ENCODE peak calls at places on chromosomes 11 and 22, in five cellular contexts. One of them, this sample, is unnamed.

GRCh38 chr22:31628969-31629723 is 32.9 kb downstream of the PISD start:
- DNase-seq in pancreas: no peak
- DNase-seq in psoas muscle: no peak
- DNase-seq in tibial nerve: no peak
- DNase-seq in heart left ventricle: no peak
- DNase-seq in this sample: no peak

GRCh38 chr11:131943296-131943695 is 572.9 kb downstream of the NTM start:
- DNase-seq in pancreas: no peak
- DNase-seq in psoas muscle: no peak
- DNase-seq in tibial nerve: no peak
- DNase-seq in heart left ventricle: no peak
- DNase-seq in this sample: no peak

GRCh38 chr11:118341749-118342489 is 586 bp downstream of the CD3D start:
- DNase-seq in pancreas: no peak
- DNase-seq in psoas muscle: no peak
- DNase-seq in tibial nerve: no peak
- DNase-seq in heart left ventricle: no peak
- DNase-seq in this sample: no peak

GRCh38 chr11:1732421-1733008 is 17.9 kb downstream of the IFITM10 start:
- DNase-seq in pancreas: no peak
- DNase-seq in psoas muscle: no peak
- DNase-seq in tibial nerve: no peak
- DNase-seq in heart left ventricle: no peak
- DNase-seq in this sample: no peak

GRCh38 chr11:67024410-67024809 is 1.5 kb downstream of the SYT12 start:
- DNase-seq in pancreas: no peak
- DNase-seq in psoas muscle: no peak
- DNase-seq in tibial nerve: no peak
- DNase-seq in heart left ventricle: no peak
- DNase-seq in this sample: no peak

GRCh38 chr22:42969348-42969975 is 45.5 kb downstream of the PACSIN2 start:
- DNase-seq in pancreas: no peak
- DNase-seq in psoas muscle: no peak
- DNase-seq in tibial nerve: no peak
- DNase-seq in heart left ventricle: no peak
- DNase-seq in this sample: no peak

GRCh38 chr22:31345331-31346254 is 553 bp downstream of the PATZ1 start:
- DNase-seq in pancreas: peak
- DNase-seq in psoas muscle: peak
- DNase-seq in tibial nerve: peak
- DNase-seq in heart left ventricle: peak
- DNase-seq in this sample: no peak

GRCh38 chr22:17952273-17952801 is 72.0 kb downstream of the MICAL3 start:
- DNase-seq in pancreas: no peak
- DNase-seq in psoas muscle: no peak
- DNase-seq in tibial nerve: no peak
- DNase-seq in heart left ventricle: no peak
- DNase-seq in this sample: no peak

GRCh38 chr22:20111689-20112622 is 3.9 kb upstream of the RANBP1 start:
- DNase-seq in pancreas: peak
- DNase-seq in psoas muscle: peak
- DNase-seq in tibial nerve: no peak
- DNase-seq in heart left ventricle: no peak
- DNase-seq in this sample: no peak

GRCh38 chr22:28031383-28031922 is 112.4 kb upstream of the PITPNB start:
- DNase-seq in pancreas: no peak
- DNase-seq in psoas muscle: no peak
- DNase-seq in tibial nerve: no peak
- DNase-seq in heart left ventricle: no peak
- DNase-seq in this sample: no peak

GRCh38 chr11:122664188-122664587 is 8.7 kb downstream of the UBASH3B start:
- DNase-seq in pancreas: no peak
- DNase-seq in psoas muscle: no peak
- DNase-seq in tibial nerve: no peak
- DNase-seq in heart left ventricle: no peak
- DNase-seq in this sample: no peak

GRCh38 chr22:39592104-39593060 is 21.8 kb downstream of the CACNA1I start:
- DNase-seq in pancreas: peak
- DNase-seq in psoas muscle: peak
- DNase-seq in tibial nerve: no peak
- DNase-seq in heart left ventricle: no peak
- DNase-seq in this sample: no peak

GRCh38 chr11:68857037-68857586 is 15.4 kb upstream of the CPT1A start:
- DNase-seq in pancreas: no peak
- DNase-seq in psoas muscle: no peak
- DNase-seq in tibial nerve: no peak
- DNase-seq in heart left ventricle: no peak
- DNase-seq in this sample: no peak

GRCh38 chr11:129317564-129317963 is 58.1 kb upstream of the BARX2 start:
- DNase-seq in pancreas: no peak
- DNase-seq in psoas muscle: no peak
- DNase-seq in tibial nerve: no peak
- DNase-seq in heart left ventricle: no peak
- DNase-seq in this sample: no peak

DNA sequence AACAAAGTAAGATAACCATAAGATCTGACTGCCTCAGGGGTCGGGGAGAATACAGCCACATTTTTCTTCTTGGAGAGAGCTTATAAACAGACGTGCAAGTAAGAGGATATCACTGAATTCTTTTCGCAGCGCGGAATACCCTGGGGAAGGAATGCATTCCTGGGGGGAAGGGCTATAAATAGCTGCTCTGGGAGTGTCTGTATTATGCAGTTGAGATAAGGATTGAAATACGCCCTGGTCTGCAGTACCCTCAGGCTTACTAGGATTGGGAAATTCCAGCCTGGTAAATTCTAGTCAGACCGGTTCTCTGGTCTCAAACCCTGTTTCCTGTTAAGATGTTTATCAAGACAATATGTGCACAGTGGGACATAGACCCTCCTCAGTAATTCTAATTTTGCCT is 1491.7 kb upstream of the RAG2 start:
- DNase-seq in pancreas: no peak
- DNase-seq in psoas muscle: no peak
- DNase-seq in tibial nerve: no peak
- DNase-seq in heart left ventricle: peak
- DNase-seq in this sample: no peak
- H3K27ac ChIP-seq in pancreas: no peak
- H3K27ac ChIP-seq in psoas muscle: no peak
- H3K27ac ChIP-seq in tibial nerve: no peak
- H3K27ac ChIP-seq in heart left ventricle: no peak
- H3K27ac ChIP-seq in this sample: no peak

GRCh38 chr11:83115551-83115950 is 41.4 kb upstream of the PCF11 start:
- DNase-seq in pancreas: no peak
- DNase-seq in psoas muscle: no peak
- DNase-seq in tibial nerve: no peak
- DNase-seq in heart left ventricle: no peak
- DNase-seq in this sample: no peak
- H3K4me3 ChIP-seq in pancreas: no peak
- H3K4me3 ChIP-seq in psoas muscle: no peak
- H3K4me3 ChIP-seq in tibial nerve: no peak
- H3K4me3 ChIP-seq in heart left ventricle: no peak
- H3K4me3 ChIP-seq in this sample: no peak

GRCh38 chr11:117222991-117223740 is 8.7 kb downstream of the PCSK7 start:
- DNase-seq in pancreas: no peak
- DNase-seq in psoas muscle: no peak
- DNase-seq in tibial nerve: no peak
- DNase-seq in heart left ventricle: no peak
- DNase-seq in this sample: no peak
- H3K27ac ChIP-seq in pancreas: no peak
- H3K27ac ChIP-seq in psoas muscle: peak
- H3K27ac ChIP-seq in tibial nerve: peak
- H3K27ac ChIP-seq in heart left ventricle: peak
- H3K27ac ChIP-seq in this sample: no peak

GRCh38 chr22:23057331-23057730 is 13.0 kb upstream of the GNAZ start:
- DNase-seq in pancreas: no peak
- DNase-seq in psoas muscle: no peak
- DNase-seq in tibial nerve: no peak
- DNase-seq in heart left ventricle: no peak
- DNase-seq in this sample: no peak

GRCh38 chr22:23053051-23053707 is 17.1 kb upstream of the GNAZ start:
- DNase-seq in pancreas: no peak
- DNase-seq in psoas muscle: no peak
- DNase-seq in tibial nerve: no peak
- DNase-seq in heart left ventricle: no peak
- DNase-seq in this sample: no peak

GRCh38 chr22:23055448-23056179 is 14.7 kb upstream of the GNAZ start:
- DNase-seq in pancreas: no peak
- DNase-seq in psoas muscle: no peak
- DNase-seq in tibial nerve: no peak
- DNase-seq in heart left ventricle: no peak
- DNase-seq in this sample: no peak

GRCh38 chr22:23053912-23054530 is 16.3 kb upstream of the GNAZ start:
- DNase-seq in pancreas: no peak
- DNase-seq in psoas muscle: no peak
- DNase-seq in tibial nerve: no peak
- DNase-seq in heart left ventricle: no peak
- DNase-seq in this sample: no peak

GRCh38 chr22:23054531-23055257 is 15.6 kb upstream of the GNAZ start:
- DNase-seq in pancreas: no peak
- DNase-seq in psoas muscle: no peak
- DNase-seq in tibial nerve: no peak
- DNase-seq in heart left ventricle: no peak
- DNase-seq in this sample: no peak
- H3K4me3 ChIP-seq in pancreas: no peak
- H3K4me3 ChIP-seq in psoas muscle: no peak
- H3K4me3 ChIP-seq in tibial nerve: no peak
- H3K4me3 ChIP-seq in heart left ventricle: no peak
- H3K4me3 ChIP-seq in this sample: no peak

GRCh38 chr11:108663154-108663877 is 1.6 kb upstream of the DDX10 start:
- DNase-seq in pancreas: no peak
- DNase-seq in psoas muscle: no peak
- DNase-seq in tibial nerve: no peak
- DNase-seq in heart left ventricle: no peak
- DNase-seq in this sample: no peak

GRCh38 chr11:108662700-108663099 is 2.2 kb upstream of the DDX10 start:
- DNase-seq in pancreas: no peak
- DNase-seq in psoas muscle: no peak
- DNase-seq in tibial nerve: no peak
- DNase-seq in heart left ventricle: no peak
- DNase-seq in this sample: no peak

GRCh38 chr11:108666373-108666772 is 1.5 kb downstream of the DDX10 start:
- DNase-seq in pancreas: no peak
- DNase-seq in psoas muscle: no peak
- DNase-seq in tibial nerve: no peak
- DNase-seq in heart left ventricle: no peak
- DNase-seq in this sample: no peak

GRCh38 chr11:108664730-108665525 is at the start of gene DDX10:
- DNase-seq in pancreas: peak
- DNase-seq in psoas muscle: peak
- DNase-seq in tibial nerve: peak
- DNase-seq in heart left ventricle: peak
- DNase-seq in this sample: peak

GRCh38 chr11:108664241-108664640 is 628 bp upstream of the DDX10 start:
- DNase-seq in pancreas: no peak
- DNase-seq in psoas muscle: no peak
- DNase-seq in tibial nerve: no peak
- DNase-seq in heart left ventricle: no peak
- DNase-seq in this sample: no peak
- H3K27ac ChIP-seq in pancreas: peak
- H3K27ac ChIP-seq in psoas muscle: peak
- H3K27ac ChIP-seq in tibial nerve: peak
- H3K27ac ChIP-seq in heart left ventricle: peak
- H3K27ac ChIP-seq in this sample: peak

GRCh38 chr22:48581206-48581766 is 1246.4 kb downstream of the BRD1 start:
- DNase-seq in pancreas: no peak
- DNase-seq in psoas muscle: no peak
- DNase-seq in tibial nerve: no peak
- DNase-seq in heart left ventricle: no peak
- DNase-seq in this sample: no peak

GRCh38 chr22:48578138-48579034 is 1249.3 kb downstream of the BRD1 start:
- DNase-seq in pancreas: no peak
- DNase-seq in psoas muscle: no peak
- DNase-seq in tibial nerve: no peak
- DNase-seq in heart left ventricle: no peak
- DNase-seq in this sample: no peak

GRCh38 chr22:48580481-48580970 is 1247.1 kb downstream of the BRD1 start:
- DNase-seq in pancreas: no peak
- DNase-seq in psoas muscle: no peak
- DNase-seq in tibial nerve: no peak
- DNase-seq in heart left ventricle: no peak
- DNase-seq in this sample: no peak

GRCh38 chr22:48579035-48579914 is 1248.4 kb downstream of the BRD1 start:
- DNase-seq in pancreas: no peak
- DNase-seq in psoas muscle: no peak
- DNase-seq in tibial nerve: no peak
- DNase-seq in heart left ventricle: no peak
- DNase-seq in this sample: no peak

GRCh38 chr22:48579915-48580279 is 1247.8 kb downstream of the BRD1 start:
- DNase-seq in pancreas: no peak
- DNase-seq in psoas muscle: no peak
- DNase-seq in tibial nerve: no peak
- DNase-seq in heart left ventricle: no peak
- DNase-seq in this sample: no peak
- H3K4me3 ChIP-seq in pancreas: no peak
- H3K4me3 ChIP-seq in psoas muscle: no peak
- H3K4me3 ChIP-seq in tibial nerve: no peak
- H3K4me3 ChIP-seq in heart left ventricle: no peak
- H3K4me3 ChIP-seq in this sample: no peak

GRCh38 chr11:114077482-114078305 is 18.2 kb downstream of the ZBTB16 start:
- DNase-seq in pancreas: no peak
- DNase-seq in psoas muscle: no peak
- DNase-seq in tibial nerve: no peak
- DNase-seq in heart left ventricle: no peak
- DNase-seq in this sample: no peak
- H3K27ac ChIP-seq in pancreas: peak
- H3K27ac ChIP-seq in psoas muscle: peak
- H3K27ac ChIP-seq in tibial nerve: peak
- H3K27ac ChIP-seq in heart left ventricle: peak
- H3K27ac ChIP-seq in this sample: no peak